ENCODE peak calls at places on chromosomes 3 and 15, in four cellular contexts. S is GM12878, D is H1, Y is HepG2. B is an unnamed sample.

GRCh38 chr15:56772868-56773639 is 39.7 kb upstream of the ZNF280D start:
- DNase-seq in D (no peak), Y (peak), S (no peak), B (peak)

GRCh38 chr3:126337980-126338651 is 19.1 kb downstream of the KLF15 start:
- DNase-seq in S (no peak), D (no peak), Y (no peak), B (no peak)

GRCh38 chr3:131840151-131840797 is 194.5 kb downstream of the CPNE4 start:
- DNase-seq in S (no peak), D (no peak), Y (no peak), B (no peak)

GRCh38 chr3:171640520-171641412 is 169.5 kb downstream of the PLD1 start:
- DNase-seq in D (no peak), S (no peak), Y (peak), B (peak)

GRCh38 chr3:130992344-130992743 is 34.3 kb downstream of the ASTE1 start:
- DNase-seq in D (no peak), S (no peak), Y (no peak), B (no peak)

GRCh38 chr3:143633816-143634215 is 214.5 kb downstream of the SLC9A9 start:
- DNase-seq in D (no peak), Y (no peak), S (no peak), B (no peak)

GRCh38 chr3:45140392-45140791 is 5.8 kb downstream of the CDCP1 start:
- DNase-seq in D (no peak), Y (no peak), S (no peak), B (no peak)

GRCh38 chr3:113867506-113867905 is 28.9 kb downstream of the GRAMD1C start:
- DNase-seq in S (no peak), D (no peak), Y (no peak), B (no peak)

GRCh38 chr3:195727596-195728195 is 6.9 kb downstream of the MUC20 start:
- DNase-seq in Y (no peak), S (no peak), D (no peak), B (peak)

GRCh38 chr3:51585871-51586270 is 47.4 kb downstream of the RAD54L2 start:
- DNase-seq in S (no peak), Y (no peak), D (no peak), B (no peak)

GRCh38 chr3:126858401-126858800 is 124.5 kb upstream of the PLXNA1 start:
- DNase-seq in S (no peak), Y (no peak), D (no peak), B (no peak)

GRCh38 chr15:50907866-50908208 is 646 bp upstream of the AP4E1 start:
- DNase-seq in D (no peak), S (no peak), Y (peak), B (peak)

GRCh38 chr3:57163751-57164150 is 1.4 kb downstream of the IL17RD start:
- DNase-seq in Y (no peak), S (no peak), D (no peak), B (no peak)

GRCh38 chr3:48565591-48566400 is 2.2 kb upstream of the UCN2 start:
- DNase-seq in Y (no peak), S (no peak), D (no peak), B (no peak)

GRCh38 chr15:53716909-53717878 is 42.3 kb downstream of the WDR72 start:
- DNase-seq in Y (peak), S (no peak), D (no peak), B (no peak)

GRCh38 chr3:57068437-57069089 is 8.1 kb downstream of the SPATA12 start:
- DNase-seq in Y (no peak), D (no peak), S (peak), B (no peak)

GRCh38 chr3:46705022-46705530 is 3.9 kb downstream of the TMIE start:
- DNase-seq in Y (peak), S (peak), D (no peak), B (peak)

GRCh38 chr15:30923429-30923828 is 19.7 kb downstream of the FAN1 start:
- DNase-seq in S (no peak), Y (no peak), D (no peak), B (no peak)

GRCh38 chr3:66442254-66443249 is 58.3 kb downstream of the LRIG1 start:
- DNase-seq in D (peak), S (no peak), Y (peak), B (no peak)

GRCh38 chr3:106683931-106684330 is 693.3 kb upstream of the CCDC54 start:
- DNase-seq in D (no peak), Y (no peak), S (no peak), B (no peak)

GRCh38 chr15:57133127-57133968 is 214.9 kb downstream of the TCF12 start:
- DNase-seq in Y (no peak), D (no peak), S (no peak), B (no peak)

GRCh38 chr15:33200444-33200843 is 5.9 kb upstream of the FMN1 start:
- DNase-seq in S (no peak), D (no peak), Y (peak), B (no peak)

GRCh38 chr3:42710323-42711021 is 7.9 kb upstream of the HHATL start:
- DNase-seq in S (no peak), Y (no peak), D (no peak), B (no peak)

GRCh38 chr15:87631775-87632174 is 624.8 kb downstream of the NTRK3 start:
- DNase-seq in D (no peak), S (no peak), Y (no peak), B (no peak)

GRCh38 chr3:182364323-182364722 is 429.0 kb upstream of the ATP11B start:
- DNase-seq in Y (no peak), S (no peak), D (no peak), B (peak)

GRCh38 chr15:31016446-31016915 is 25.1 kb upstream of the MTMR10 start:
- DNase-seq in Y (no peak), S (no peak), D (no peak), B (no peak)

GRCh38 chr15:78212008-78212407 is 22.4 kb downstream of the ACSBG1 start:
- DNase-seq in Y (no peak), S (no peak), D (no peak), B (no peak)

GRCh38 chr3:168803536-168803935 is 707.8 kb upstream of the GOLIM4 start:
- DNase-seq in D (no peak), S (no peak), Y (no peak), B (no peak)

DNA sequence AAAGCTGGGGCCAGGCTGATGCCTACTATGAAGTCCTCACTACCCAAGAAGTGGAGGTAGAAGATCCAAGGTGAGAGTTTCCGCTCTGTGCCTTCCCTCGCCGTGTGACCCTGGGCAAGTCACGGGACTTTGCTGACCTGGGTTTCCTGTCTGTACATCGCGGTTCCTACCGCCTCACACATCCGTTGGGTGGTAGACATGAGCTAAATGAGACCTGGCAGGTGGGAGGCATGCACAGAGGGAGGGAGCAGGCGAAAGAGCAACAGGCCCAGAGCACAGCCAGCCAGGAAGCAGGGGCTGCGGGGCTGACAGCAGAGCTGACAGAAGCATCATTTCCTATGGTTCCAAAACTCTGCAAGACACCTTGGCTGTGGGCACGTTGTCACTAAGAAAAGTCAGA is 157.3 kb upstream of the BHLHE40 start:
- DNase-seq in Y (no peak), S (no peak), D (no peak), B (no peak)
- TF ChIP-seq JUND in Y (no peak), S (no peak), D (no peak), B (no peak)

GRCh38 chr15:41022487-41023090 is 69.3 kb downstream of the CHAC1 start:
- DNase-seq in Y (peak), S (peak), D (no peak), B (peak)
- TF ChIP-seq JUND in Y (no peak), S (no peak), D (no peak), B (no peak)

DNA sequence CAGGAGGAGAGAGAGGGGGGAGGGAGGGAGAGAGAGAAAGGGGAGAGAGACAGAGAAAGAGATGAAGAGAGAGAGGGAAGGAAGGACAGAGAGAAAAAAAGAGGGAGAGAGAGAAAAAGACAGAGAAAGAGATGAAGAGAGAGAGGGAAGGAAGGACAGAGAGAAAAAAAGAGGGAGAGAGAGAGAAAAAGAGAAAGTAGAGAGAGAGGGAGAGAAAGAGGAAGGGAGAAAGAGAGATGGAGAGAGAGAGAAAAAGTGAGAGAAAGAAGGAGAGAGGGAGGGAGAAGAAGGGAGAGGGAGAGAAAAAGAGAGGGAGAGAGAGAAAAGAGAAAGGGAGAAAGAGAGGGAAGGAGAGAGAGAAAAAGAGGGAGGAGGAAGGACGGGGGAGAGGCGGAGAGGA is 204.2 kb downstream of the SV2B start:
- DNase-seq in D (no peak), S (no peak), Y (no peak), B (no peak)
- TF ChIP-seq JUND in D (no peak), S (no peak), Y (no peak), B (no peak)

GRCh38 chr15:98400120-98400519 is 248.2 kb upstream of the IGF1R start:
- DNase-seq in D (no peak), Y (no peak), S (no peak), B (no peak)
- TF ChIP-seq JUND in D (no peak), Y (no peak), S (no peak), B (no peak)

GRCh38 chr15:65824031-65824743 is 32.1 kb upstream of the DENND4A start:
- DNase-seq in D (no peak), S (no peak), Y (peak), B (peak)

GRCh38 chr15:65821070-65821469 is 29.0 kb upstream of the DENND4A start:
- DNase-seq in S (no peak), Y (no peak), D (no peak), B (no peak)

GRCh38 chr15:65819563-65819960 is 27.5 kb upstream of the DENND4A start:
- DNase-seq in D (no peak), Y (peak), S (no peak), B (no peak)

GRCh38 chr15:65816441-65816840 is 24.3 kb upstream of the DENND4A start:
- DNase-seq in S (no peak), D (no peak), Y (no peak), B (no peak)

GRCh38 chr15:65818927-65819562 is 27.0 kb upstream of the DENND4A start:
- DNase-seq in Y (no peak), S (peak), D (no peak), B (no peak)
- TF ChIP-seq JUND in Y (no peak), S (peak), D (no peak), B (no peak)